ENCODE peak calls at places on chromosomes 2 and 18, in five cellular contexts. C, G, B, E and R are unnamed samples.

GRCh38 chr2:56816666-56817065 is 632.9 kb downstream of the CCDC85A start:
- DNase-seq in C (no peak), G (no peak), B (no peak), E (no peak), R (no peak)

GRCh38 chr2:217371681-217372297 is 511.9 kb upstream of the TNP1 start:
- DNase-seq in C (no peak), G (no peak), B (no peak), E (no peak), R (no peak)

GRCh38 chr2:67397143-67397986 is at the start of gene ETAA1:
- DNase-seq in C (peak; percentile 85), G (peak; percentile 97), B (peak; percentile 86), E (peak; percentile 42), R (peak; percentile 25)

GRCh38 chr2:178344121-178344520 is 106.9 kb downstream of the PRKRA start:
- DNase-seq in C (no peak), G (no peak), B (no peak), E (no peak), R (no peak)

GRCh38 chr2:5673861-5674240 is 18.3 kb upstream of the SOX11 start:
- DNase-seq in C (no peak), G (no peak), B (peak; percentile 29), E (no peak), R (no peak)

GRCh38 chr2:18934886-18935285 is 345.5 kb upstream of the NT5C1B start:
- DNase-seq in C (peak; percentile 45), G (no peak), B (no peak), E (no peak), R (no peak)

GRCh38 chr2:207632575-207633492 is 7.6 kb upstream of the METTL21A start:
- DNase-seq in C (peak; percentile 82), G (no peak), B (peak; percentile 43), E (no peak), R (peak; percentile 87)

GRCh38 chr2:178194600-178195389 is 483 bp downstream of the OSBPL6 start:
- DNase-seq in C (peak; percentile 56), G (peak; percentile 70), B (peak; percentile 54), E (no peak), R (no peak)

GRCh38 chr2:9336209-9336533 is 87.2 kb downstream of the ITGB1BP1 start:
- DNase-seq in C (peak; percentile 67), G (no peak), B (peak; percentile 55), E (no peak), R (no peak)

GRCh38 chr18:8769509-8769908 is 64.2 kb downstream of the MTCL1 start:
- DNase-seq in C (no peak), G (no peak), B (no peak), E (no peak), R (no peak)

GRCh38 chr2:590214-591175 is 86.7 kb downstream of the TMEM18 start:
- DNase-seq in C (no peak), G (no peak), B (no peak), E (no peak), R (no peak)

DNA sequence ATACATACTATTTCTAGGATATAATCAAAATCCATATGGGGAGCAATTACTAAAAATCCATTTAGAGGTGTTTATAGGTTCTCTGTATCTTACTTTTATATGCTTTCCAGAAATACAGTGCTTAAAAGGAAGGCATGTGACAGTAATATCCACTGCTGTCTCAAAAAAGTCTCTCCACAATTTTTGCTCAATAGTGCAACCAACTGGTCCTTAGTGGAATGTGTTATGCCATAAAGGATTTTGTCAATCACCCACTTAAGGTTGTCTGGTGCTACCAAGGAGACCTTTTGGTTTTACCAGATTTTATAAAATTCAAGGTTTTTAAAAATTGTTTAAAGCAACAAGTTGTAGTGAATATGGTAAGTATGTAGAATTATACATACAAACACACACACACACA is 328.5 kb upstream of the DSEL start:
- DNase-seq in C (peak; percentile 51), G (no peak), B (peak; percentile 11), E (no peak), R (no peak)
- TF ChIP-seq CTCF in C (peak; percentile 36), G (no peak), B (peak; percentile 23), E (peak; percentile 23), R (peak; percentile 49)

DNA sequence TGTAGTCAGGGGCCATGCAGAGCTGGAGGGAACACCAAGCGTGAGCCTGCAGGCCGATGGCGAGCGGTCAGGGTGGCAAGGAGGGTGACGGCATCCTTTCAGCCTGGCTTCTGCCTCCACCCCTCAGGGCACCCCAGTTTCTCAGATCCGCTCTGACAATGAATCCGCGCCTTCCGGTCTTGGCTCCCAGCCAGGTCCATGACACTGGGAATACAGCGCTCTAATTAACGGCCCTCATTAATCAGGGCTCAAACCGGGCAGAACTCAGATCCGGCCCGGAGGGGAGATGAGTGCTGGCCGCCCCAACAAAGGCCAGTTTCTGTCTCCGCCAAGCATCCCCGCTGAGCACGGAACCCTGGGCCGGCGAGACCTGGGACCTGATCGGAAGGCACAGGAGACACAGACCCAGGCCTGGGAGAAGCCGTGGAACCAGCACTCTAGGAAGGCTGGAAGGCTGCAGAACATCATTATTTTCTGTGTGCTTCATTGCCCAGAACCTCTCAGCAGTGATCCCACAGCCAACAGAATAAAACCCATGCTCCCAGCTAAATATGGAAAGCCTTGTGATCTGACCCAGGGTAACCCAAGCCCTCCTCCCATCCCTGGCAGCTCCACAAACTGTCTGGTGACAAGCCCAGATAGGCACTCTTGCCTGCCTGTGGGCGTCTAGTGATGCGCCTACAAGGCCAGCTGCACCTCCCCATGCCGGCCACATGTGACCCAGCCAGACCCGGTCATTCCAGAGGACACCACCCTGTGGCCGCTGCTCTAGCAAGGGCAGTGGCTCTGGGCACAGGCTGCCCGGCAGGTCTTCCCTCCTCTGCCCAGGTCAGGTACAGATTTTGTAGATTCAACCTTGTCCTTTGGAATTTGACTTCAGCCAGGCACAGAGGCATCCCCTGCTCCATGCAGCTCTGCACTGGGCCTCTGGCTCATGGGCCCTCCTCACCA is 438.7 kb upstream of the MYT1L start:
- DNase-seq in C (no peak), G (peak; percentile 52), B (no peak), E (no peak), R (no peak)
- H3K4me3 ChIP-seq in C (no peak overlapping the region), G (no peak overlapping the region), B (no peak overlapping the region), E (no peak overlapping the region), R (no peak overlapping the region)

GRCh38 chr18:5237723-5238370 is 40.8 kb upstream of the AKAIN1 start:
- DNase-seq in C (peak; percentile 85), G (peak; percentile 95), B (peak; percentile 74), E (peak; percentile 53), R (peak; percentile 36)
- TF ChIP-seq CTCF in C (no peak), G (peak; percentile 38), B (peak; percentile 62), E (peak; percentile 44), R (no peak)

GRCh38 chr2:230418341-230419016 is 2.5 kb downstream of the SP100 start:
- DNase-seq in C (peak; percentile 75), G (no peak), B (peak; percentile 67), E (peak; percentile 44), R (no peak)
- H3K4me3 ChIP-seq in C (peak overlapping the region; percentile 85), G (peak overlapping the region; percentile 64), B (peak overlapping the region; percentile 68), E (peak overlapping the region; percentile 21), R (peak overlapping the region; percentile 4)

GRCh38 chr2:27220091-27220490 is 2.9 kb downstream of the CAD start:
- DNase-seq in C (no peak), G (peak; percentile 10), B (no peak), E (no peak), R (no peak)

GRCh38 chr2:27214936-27215335 is 2.2 kb upstream of the CAD start:
- DNase-seq in C (peak; percentile 86), G (no peak), B (no peak), E (peak; percentile 33), R (no peak)

GRCh38 chr2:27218614-27219013 is 1.4 kb downstream of the CAD start:
- DNase-seq in C (no peak), G (no peak), B (no peak), E (no peak), R (no peak)

GRCh38 chr2:27216416-27217137 is 592 bp upstream of the CAD start:
- DNase-seq in C (no peak), G (no peak), B (no peak), E (no peak), R (no peak)

DNA sequence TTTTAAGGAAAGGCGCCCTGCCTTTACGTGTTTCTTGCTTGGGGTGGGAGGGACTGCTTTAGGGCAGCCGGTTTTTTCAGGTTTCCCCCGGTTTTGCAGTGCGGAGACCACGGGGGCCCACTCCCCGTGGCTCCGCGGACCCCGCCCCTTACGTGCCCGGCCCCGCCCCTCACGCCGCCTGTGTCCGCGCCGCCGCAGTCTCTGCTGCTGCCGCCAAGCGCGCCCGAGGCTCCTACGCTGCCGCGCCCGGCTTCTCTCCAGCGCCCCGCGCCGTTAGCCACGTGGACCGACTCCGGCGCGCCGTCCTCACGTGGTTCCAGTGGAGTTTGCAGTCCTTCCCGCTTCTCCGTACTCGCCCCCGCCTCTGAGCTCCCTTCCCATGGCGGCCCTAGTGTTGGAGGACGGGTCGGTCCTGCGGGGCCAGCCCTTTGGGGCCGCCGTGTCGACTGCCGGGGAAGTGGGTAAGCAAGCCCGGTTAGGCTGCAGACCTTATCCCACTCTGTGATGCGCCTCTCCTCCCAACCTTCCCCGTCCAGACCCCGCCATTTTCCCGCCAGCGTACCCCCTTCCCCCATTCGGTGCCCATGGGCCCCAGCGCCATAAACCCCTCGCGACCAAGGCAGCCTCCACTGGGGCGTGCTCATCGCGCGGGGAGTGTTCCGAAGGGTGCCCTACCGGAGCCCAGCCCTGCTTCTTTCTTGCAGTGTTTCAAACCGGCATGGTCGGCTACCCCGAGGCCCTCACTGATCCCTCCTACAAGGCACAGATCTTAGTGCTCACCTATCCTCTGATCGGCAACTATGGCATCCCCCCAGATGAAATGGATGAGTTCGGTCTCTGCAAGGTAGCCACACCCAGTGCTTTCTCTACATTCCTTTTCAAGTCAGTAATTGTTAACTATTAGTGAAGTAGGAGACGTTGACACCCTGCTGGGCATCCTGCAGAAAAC is at the start of gene CAD:
- DNase-seq in C (peak; percentile 78), G (peak; percentile 95), B (peak; percentile 77), E (no peak), R (no peak)
- TF ChIP-seq CTCF in C (no peak), G (peak; percentile 37), B (peak; percentile 7), E (no peak), R (peak; percentile 28)

GRCh38 chr2:60739156-60739555 is 16.9 kb upstream of the PAPOLG start:
- DNase-seq in C (no peak), G (no peak), B (no peak), E (no peak), R (no peak)

GRCh38 chr2:60738679-60739078 is 17.4 kb upstream of the PAPOLG start:
- DNase-seq in C (no peak), G (no peak), B (no peak), E (no peak), R (no peak)

GRCh38 chr2:60741588-60741987 is 14.5 kb upstream of the PAPOLG start:
- DNase-seq in C (no peak), G (no peak), B (no peak), E (no peak), R (no peak)

DNA sequence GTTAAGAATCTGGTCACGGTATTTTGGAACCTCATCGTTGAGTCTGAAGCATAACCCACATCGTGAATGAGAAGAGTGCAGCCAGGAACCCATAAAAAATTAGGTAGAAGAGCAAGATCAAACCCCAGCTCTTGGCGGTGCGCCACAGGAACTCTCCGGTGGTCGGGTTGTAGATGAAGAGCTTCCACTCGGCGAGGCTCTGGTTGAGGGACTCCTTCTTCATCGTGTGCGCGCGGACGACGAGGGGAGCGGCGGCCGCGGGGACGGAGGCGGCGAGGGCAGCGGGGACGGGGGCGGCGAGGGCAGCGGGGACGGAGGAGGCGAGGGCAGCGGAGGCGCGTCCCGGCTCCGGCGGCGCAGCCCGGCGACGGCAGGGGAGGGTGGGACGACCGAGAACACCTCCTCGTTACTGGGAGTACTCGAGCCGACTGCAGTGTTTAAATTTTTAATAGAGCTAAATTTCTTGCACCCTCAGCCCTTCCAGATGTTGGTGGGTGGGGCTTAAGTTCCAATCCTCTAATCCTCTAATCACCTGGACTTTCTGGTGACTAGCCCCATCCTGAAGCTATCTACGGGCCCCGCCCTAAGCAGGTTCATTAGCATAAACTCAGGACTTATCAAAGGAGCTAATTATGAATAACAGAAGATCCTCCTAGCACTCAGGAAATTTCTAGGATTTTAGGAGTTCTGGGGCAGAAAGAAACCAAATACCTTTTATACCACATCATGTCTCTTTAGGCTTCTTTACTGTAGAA is 20.4 kb upstream of the PAPOLG start:
- DNase-seq in C (no peak), G (no peak), B (no peak), E (no peak), R (no peak)
- H3K4me3 ChIP-seq in C (peak overlapping the region; percentile 8), G (peak overlapping the region; percentile 39), B (peak overlapping the region; percentile 40), E (peak overlapping the region; percentile 25), R (peak overlapping the region; percentile 45)

GRCh38 chr2:28488858-28489575 is 6.8 kb upstream of the PLB1 start:
- DNase-seq in C (no peak), G (no peak), B (no peak), E (no peak), R (no peak)
- TF ChIP-seq CTCF in C (no peak), G (no peak), B (no peak), E (no peak), R (no peak)